ENCODE peak calls at places on chromosomes 5 and 9, in six cellular contexts. N, A, Q, V, K and G are unnamed samples.
A peak's percentile ranks its signal among the peaks of the same experiment; 100 is the strongest.

GRCh38 chr5:178476531-178476930 is 113.7 kb downstream of the COL23A1 start:
- DNase-seq in N (no peak), A (no peak), Q (no peak), V (no peak), K (no peak), G (no peak)

GRCh38 chr5:855771-856530 is 5.2 kb upstream of the ZDHHC11 start:
- DNase-seq in N (no peak), A (no peak), Q (no peak), V (no peak), K (no peak), G (no peak)

GRCh38 chr5:54905942-54906537 is 79.4 kb downstream of the ESM1 start:
- DNase-seq in N (peak; percentile 69), A (peak; percentile 47), Q (peak; percentile 50), V (peak; percentile 68), K (peak; percentile 37), G (no peak)

GRCh38 chr5:157564149-157564711 is 11.3 kb downstream of the ADAM19 start:
- DNase-seq in N (no peak), A (no peak), Q (no peak), V (no peak), K (no peak), G (no peak)

GRCh38 chr9:87786423-87786822 is 60.5 kb downstream of the CTSL start:
- DNase-seq in N (no peak), A (no peak), Q (no peak), V (no peak), K (no peak), G (no peak)

GRCh38 chr9:2299156-2299842 is 284.2 kb downstream of the SMARCA2 start:
- DNase-seq in N (no peak), A (peak; percentile 90), Q (no peak), V (no peak), K (no peak), G (no peak)

GRCh38 chr5:169085656-169086055 is 215.3 kb downstream of the SLIT3 start:
- DNase-seq in N (no peak), A (no peak), Q (no peak), V (no peak), K (no peak), G (no peak)

GRCh38 chr5:176542596-176543427 is 5.6 kb upstream of the RNF44 start:
- DNase-seq in N (no peak), A (no peak), Q (peak; percentile 20), V (no peak), K (no peak), G (peak; percentile 46)